ENCODE peak calls at places on chromosomes 4 and X, in ten cellular contexts. R is CD4-positive, alpha-beta memory T cell; H is NCI-H82; P is globus pallidus; W is pulmonary artery endothelial cell; Z is H7; K is LoVo; B is NCI-H2171; D is T-helper 22 cell; N is endothelial cell. M is an unnamed sample.

GRCh38 chr4:138938371-138938699 is 77.2 kb upstream of the NOCT start:
- DNase-seq in P (peak; percentile 39), Z (peak; percentile 43), B (peak; percentile 10), D (no peak), K (peak; percentile 32), W (no peak), H (peak; percentile 57), R (no peak), N (no peak), M (peak; percentile 84)

GRCh38 chrX:112513154-112513553 is 166.6 kb downstream of the LHFPL1 start:
- DNase-seq in P (no peak), N (no peak), D (no peak), W (no peak), K (no peak), B (no peak), R (no peak), Z (no peak), H (no peak), M (peak; percentile 1)

GRCh38 chr4:55980725-55981124 is 32.0 kb downstream of the CEP135 start:
- DNase-seq in N (no peak), H (no peak), W (no peak), Z (no peak), K (no peak), R (no peak), P (no peak), B (no peak), D (no peak), M (no peak)

GRCh38 chr4:107379054-107379869 is 340.8 kb downstream of the PAPSS1 start:
- DNase-seq in W (no peak), D (no peak), B (no peak), P (no peak), R (no peak), H (no peak), N (no peak), K (no peak), Z (no peak), M (peak; percentile 21)

GRCh38 chrX:10022580-10023245 is 55.6 kb downstream of the CLDN34 start:
- DNase-seq in P (no peak), Z (no peak), N (no peak), R (no peak), B (no peak), W (peak; percentile 74), K (peak; percentile 46), D (no peak), H (peak; percentile 73), M (no peak)

GRCh38 chr4:113678651-113679050 is 82.9 kb downstream of the CAMK2D start:
- DNase-seq in B (no peak), K (no peak), N (no peak), D (no peak), H (no peak), P (no peak), W (no peak), Z (no peak), R (no peak), M (peak; percentile 5)

GRCh38 chr4:4488405-4489404 is 53.1 kb downstream of the STX18 start:
- DNase-seq in H (peak; percentile 80), P (peak; percentile 75), Z (peak; percentile 46), K (peak; percentile 72), W (peak; percentile 55), D (peak; percentile 29), N (peak; percentile 74), R (peak; percentile 59), B (no peak), M (peak; percentile 85)

GRCh38 chrX:53716328-53717088 is 30.0 kb upstream of the HUWE1 start:
- DNase-seq in B (no peak), N (no peak), D (peak; percentile 53), R (peak; percentile 56), Z (no peak), K (no peak), W (no peak), P (no peak), H (no peak), M (no peak)

GRCh38 chrX:123859409-123859827 is 435 bp upstream of the XIAP start:
- DNase-seq in B (peak; percentile 57), D (no peak), W (no peak), K (no peak), P (peak; percentile 77), Z (no peak), H (peak; percentile 93), N (no peak), R (no peak), M (no peak)

GRCh38 chr4:106585920-106586349 is 217.4 kb upstream of the GIMD1 start:
- DNase-seq in D (no peak), K (no peak), Z (no peak), H (no peak), W (no peak), P (no peak), R (no peak), N (no peak), B (no peak), M (no peak)

GRCh38 chr4:125390126-125390525 is 75.4 kb downstream of the FAT4 start:
- DNase-seq in D (no peak), Z (no peak), B (no peak), H (no peak), R (no peak), P (no peak), N (no peak), W (no peak), K (no peak), M (peak; percentile 16)

GRCh38 chrX:154458116-154458953 is at the start of gene PLXNA3:
- DNase-seq in D (peak; percentile 53), W (no peak), B (no peak), Z (peak; percentile 94), R (peak; percentile 70), P (peak; percentile 37), H (peak; percentile 54), N (peak; percentile 50), K (peak; percentile 47), M (peak; percentile 44)

GRCh38 chr4:82801910-82802521 is 3.4 kb upstream of the SCD5 start:
- DNase-seq in H (peak; percentile 10), K (peak; percentile 24), P (no peak), N (no peak), D (no peak), R (no peak), B (no peak), W (no peak), Z (no peak), M (peak; percentile 59)

GRCh38 chr4:188162698-188163097 is 23.5 kb downstream of the TRIML1 start:
- DNase-seq in H (no peak), W (no peak), K (no peak), B (no peak), N (no peak), Z (no peak), R (no peak), D (no peak), P (no peak), M (no peak)

GRCh38 chr4:4918067-4918466 is 58.6 kb downstream of the MSX1 start:
- DNase-seq in N (no peak), D (no peak), H (no peak), Z (no peak), P (no peak), K (no peak), R (no peak), W (no peak), B (no peak), M (no peak)

M was measured in OCI-M1.